ENCODE peak calls at places on chromosome 3, in seven cellular contexts. N is left ventricle myocardium inferior, C is GM23338, U is right lobe of liver, O is psoas muscle, F is body of pancreas, E is breast epithelium. K is an unnamed sample. For H3K36me3, the result is how much of the 10 kb centered on the place peaks cover.

GRCh38 chr3:9793161-9793781 is 389 bp downstream of the ARPC4 start:
- DNase-seq in E (no peak), C (peak), O (peak), N (no peak), U (no peak), F (no peak), K (no peak)

GRCh38 chr3:118267588-118267987 is 767.1 kb downstream of the IGSF11 start:
- DNase-seq in F (no peak), C (no peak), U (no peak), O (no peak), N (no peak), E (no peak), K (no peak)

GRCh38 chr3:71063768-71064287 is 519.7 kb downstream of the FOXP1 start:
- DNase-seq in C (peak), E (no peak), F (peak), O (peak), N (peak), U (peak), K (peak)

GRCh38 chr3:39147711-39148115 is 5.7 kb downstream of the CSRNP1 start:
- DNase-seq in N (no peak), C (peak), F (peak), U (no peak), O (peak), E (no peak), K (peak)

GRCh38 chr3:56783644-56784451 is 17.9 kb downstream of the ARHGEF3 start:
- DNase-seq in U (no peak), C (no peak), O (no peak), E (no peak), F (peak), N (no peak), K (no peak)

GRCh38 chr3:111621535-111621934 is 26.4 kb upstream of the ZBED2 start:
- DNase-seq in C (peak), E (no peak), N (no peak), O (no peak), F (no peak), U (no peak), K (peak)

GRCh38 chr3:138038725-138039462 is 28.9 kb downstream of the CLDN18 start:
- DNase-seq in F (no peak), O (no peak), U (no peak), C (peak), N (no peak), E (no peak), K (no peak)

GRCh38 chr3:147191795-147192385 is 214.5 kb downstream of the ZIC4 start:
- DNase-seq in U (no peak), N (no peak), O (no peak), F (peak), C (peak), E (no peak), K (peak)

GRCh38 chr3:70053293-70053692 is 53.8 kb downstream of the SAMMSON start:
- DNase-seq in U (no peak), O (no peak), E (no peak), N (no peak), F (no peak), C (no peak), K (no peak)

GRCh38 chr3:43689766-43690399 is 855 bp upstream of the ABHD5 start:
- DNase-seq in U (no peak), C (no peak), E (no peak), N (no peak), F (no peak), O (no peak), K (no peak)

GRCh38 chr3:185651971-185652370 is 65.9 kb downstream of the SENP2 start:
- DNase-seq in F (no peak), N (no peak), C (no peak), O (no peak), E (no peak), U (no peak), K (no peak)

GRCh38 chr3:45817788-45818523 is 21.6 kb upstream of the SLC6A20 start:
- DNase-seq in N (no peak), C (no peak), U (no peak), E (no peak), F (peak), O (peak), K (no peak)

GRCh38 chr3:8741581-8742355 is 8.2 kb downstream of the CAV3 start:
- DNase-seq in O (peak), F (no peak), C (peak), N (no peak), U (no peak), E (no peak), K (peak)

GRCh38 chr3:141326123-141326522 is 42.2 kb upstream of the ZBTB38 start:
- DNase-seq in N (no peak), F (no peak), U (no peak), C (no peak), O (no peak), E (no peak), K (no peak)

GRCh38 chr3:147420361-147421183 is 11.4 kb downstream of the ZIC1 start:
- DNase-seq in F (no peak), C (no peak), U (no peak), O (no peak), E (no peak), N (no peak), K (no peak)

GRCh38 chr3:128709506-128710210 is 16.3 kb upstream of the RAB7A start:
- DNase-seq in U (no peak), O (no peak), C (peak), F (no peak), N (no peak), E (no peak), K (no peak)

GRCh38 chr3:51371943-51372557 is 13.0 kb upstream of the MANF start:
- DNase-seq in E (no peak), N (no peak), U (no peak), C (peak), O (no peak), F (peak), K (peak)

GRCh38 chr3:180142041-180142440 is 105.3 kb upstream of the PEX5L start:
- DNase-seq in E (no peak), N (no peak), F (no peak), O (no peak), U (no peak), C (no peak), K (no peak)

GRCh38 chr3:23108651-23109050 is 94.5 kb upstream of the UBE2E2 start:
- DNase-seq in E (no peak), U (no peak), F (no peak), O (no peak), N (no peak), C (no peak), K (no peak)

GRCh38 chr3:138949445-138950005 is 2.5 kb downstream of the FOXL2NB start:
- DNase-seq in U (no peak), O (no peak), F (no peak), N (no peak), C (no peak), E (no peak), K (no peak)

GRCh38 chr3:5687230-5687629 is 499.7 kb downstream of the EDEM1 start:
- DNase-seq in U (no peak), O (no peak), F (no peak), N (no peak), E (no peak), C (no peak), K (no peak)

GRCh38 chr3:129064969-129065726 is 4.6 kb downstream of the GP9 start:
- DNase-seq in C (no peak), N (no peak), F (no peak), O (no peak), U (no peak), E (no peak), K (no peak)

GRCh38 chr3:128095222-128095703 is 28.3 kb downstream of the RUVBL1 start:
- DNase-seq in F (peak), O (peak), E (peak), N (peak), C (peak), U (peak), K (peak)

GRCh38 chr3:59143447-59143846 is 93.6 kb upstream of the CFAP20DC start:
- DNase-seq in E (no peak), F (no peak), O (no peak), N (no peak), U (no peak), C (peak), K (no peak)

GRCh38 chr3:132974086-132974485 is 64.1 kb upstream of the TMEM108 start:
- DNase-seq in O (no peak), N (no peak), C (no peak), F (no peak), U (no peak), E (no peak), K (no peak)

GRCh38 chr3:186844908-186845307 is 2.4 kb downstream of the ADIPOQ start:
- DNase-seq in E (no peak), N (no peak), C (no peak), U (no peak), F (no peak), O (no peak), K (no peak)

GRCh38 chr3:133301194-133301593 is 98.7 kb upstream of the BFSP2 start:
- DNase-seq in N (no peak), E (no peak), C (no peak), U (no peak), O (no peak), F (no peak), K (no peak)

GRCh38 chr3:151644005-151644685 is 89.6 kb upstream of the AADACL2 start:
- DNase-seq in N (no peak), E (no peak), O (no peak), C (no peak), U (no peak), F (no peak), K (no peak)

GRCh38 chr3:50251220-50251619 is 15.2 kb downstream of the GNAI2 start:
- DNase-seq in E (no peak), C (no peak), F (no peak), N (no peak), U (no peak), O (no peak), K (no peak)

GRCh38 chr3:18544135-18544534 is 119.0 kb upstream of the SATB1 start:
- DNase-seq in C (no peak), O (no peak), N (no peak), F (peak), E (no peak), U (no peak), K (no peak)

GRCh38 chr3:11005686-11006256 is 13.2 kb downstream of the SLC6A1 start:
- DNase-seq in C (no peak), U (no peak), O (no peak), F (no peak), E (no peak), N (no peak), K (no peak)

GRCh38 chr3:151227438-151228290 is 24.6 kb upstream of the GPR171 start:
- DNase-seq in E (peak), O (peak), U (peak), N (peak), F (peak), C (peak), K (peak)

GRCh38 chr3:78765671-78766485 is 1001.9 kb downstream of the ROBO1 start:
- DNase-seq in N (no peak), F (no peak), E (no peak), O (no peak), C (no peak), U (no peak), K (no peak)

GRCh38 chr3:107681385-107681784 is 158.6 kb downstream of the BBX start:
- DNase-seq in O (no peak), C (no peak), F (no peak), U (no peak), N (no peak), E (no peak), K (no peak)
- TF ChIP-seq CTCF in O (no peak), C (no peak), F (no peak), U (no peak), N (no peak), E (no peak), K (no peak)

GRCh38 chr3:19959505-19959904 is 12.6 kb downstream of the RAB5A start:
- DNase-seq in E (no peak), O (no peak), F (no peak), N (no peak), U (no peak), C (no peak), K (no peak)
- H3K36me3 ChIP-seq in E (under half), O (under half), F (under half), N (under half), U (under half), C (under half), K (under half)

GRCh38 chr3:197963019-197963637 is 3.1 kb downstream of the LMLN start:
- DNase-seq in N (no peak), C (no peak), E (no peak), F (no peak), U (no peak), O (no peak), K (no peak)

GRCh38 chr3:197960694-197961581 is 921 bp downstream of the LMLN start:
- DNase-seq in E (no peak), U (peak), F (no peak), N (no peak), O (no peak), C (no peak), K (no peak)

GRCh38 chr3:197959891-197960693 is at the start of gene LMLN:
- DNase-seq in N (peak), C (peak), U (peak), O (peak), E (peak), F (peak), K (peak)

GRCh38 chr3:197959500-197959890 is 522 bp upstream of the LMLN start:
- DNase-seq in N (no peak), C (no peak), O (no peak), F (no peak), U (no peak), E (no peak), K (no peak)

DNA sequence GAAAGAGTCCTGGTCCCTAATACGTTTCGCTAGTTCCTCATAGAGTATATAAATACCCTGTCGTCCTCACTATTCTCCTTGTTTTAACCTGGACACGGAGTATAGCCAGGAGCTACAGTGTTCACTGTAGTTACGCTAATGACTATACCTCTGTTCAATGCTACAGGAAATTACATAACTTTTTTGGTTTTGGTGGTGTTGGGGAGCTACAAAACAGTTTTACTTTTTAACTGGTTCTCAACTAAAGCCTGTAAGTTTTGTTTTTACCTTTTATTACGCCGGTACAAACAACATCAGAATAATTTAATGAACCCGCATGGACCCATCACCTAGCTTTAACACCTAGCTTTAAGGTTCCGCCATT is 1.5 kb downstream of the LMLN start:
- DNase-seq in C (no peak), U (no peak), N (no peak), O (no peak), F (no peak), E (no peak), K (no peak)
- H3K4me3 ChIP-seq in C (peak), U (no peak), N (no peak), O (no peak), F (no peak), E (peak), K (no peak)

DNA sequence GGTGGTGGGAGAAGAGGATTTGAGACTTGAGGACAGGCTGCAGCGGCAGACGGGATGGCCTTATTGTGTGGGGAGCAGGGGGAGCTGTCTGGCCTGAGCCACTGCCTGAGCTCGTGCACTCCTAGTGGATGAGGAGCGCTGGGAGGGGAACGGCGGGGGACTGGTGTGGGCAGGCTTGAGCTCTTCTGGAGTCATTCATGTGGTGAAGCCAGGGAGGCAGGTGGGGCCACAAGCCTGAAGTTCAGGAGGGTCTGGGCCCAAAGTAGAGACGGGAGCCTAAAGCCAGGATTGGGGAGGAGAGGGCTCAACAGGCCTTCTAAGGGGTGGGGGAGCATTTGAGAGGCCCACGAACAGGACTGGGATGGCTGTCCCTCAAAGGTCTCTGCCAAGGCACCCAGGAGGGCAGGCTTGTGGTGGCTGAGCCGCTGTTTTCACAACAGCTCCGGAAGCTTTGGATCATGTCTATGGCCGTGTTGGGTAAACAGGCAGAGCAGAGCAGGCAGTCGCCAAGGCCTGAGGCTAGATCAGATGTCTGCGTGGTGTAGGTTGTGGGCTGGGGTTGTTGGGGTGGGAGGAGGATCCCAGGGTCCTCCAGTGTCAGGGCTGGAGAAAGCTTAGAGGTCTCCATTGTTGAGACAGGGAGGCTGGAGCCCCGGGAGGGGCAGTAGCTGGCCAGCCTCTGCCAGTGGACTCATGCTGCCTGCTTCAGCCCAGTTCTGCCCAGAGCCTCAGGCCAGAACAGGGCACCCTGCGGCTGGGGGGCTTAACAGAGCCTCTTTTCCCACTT is 8.2 kb downstream of the PRKCD start:
- DNase-seq in F (no peak), C (peak), N (no peak), O (no peak), E (peak), U (no peak), K (peak)
- TF ChIP-seq CTCF in F (no peak), C (no peak), N (no peak), O (no peak), E (no peak), U (no peak), K (peak)

GRCh38 chr3:14152233-14152962 is 26.0 kb downstream of the XPC start:
- DNase-seq in O (no peak), U (no peak), F (no peak), N (no peak), C (peak), E (no peak), K (peak)
- H3K36me3 ChIP-seq in O (half or more), U (half or more), F (under half), N (half or more), C (under half), E (under half), K (under half)

GRCh38 chr3:72890166-72890925 is 2.5 kb downstream of the GXYLT2 start:
- DNase-seq in E (no peak), C (no peak), N (no peak), U (no peak), F (no peak), O (no peak), K (no peak)

GRCh38 chr3:72889310-72890165 is 1.7 kb downstream of the GXYLT2 start:
- DNase-seq in C (no peak), U (no peak), F (no peak), O (no peak), N (no peak), E (no peak), K (no peak)

GRCh38 chr3:72888546-72889309 is 882 bp downstream of the GXYLT2 start:
- DNase-seq in C (peak), E (no peak), U (no peak), O (no peak), F (no peak), N (no peak), K (peak)

GRCh38 chr3:72887723-72888545 is at the start of gene GXYLT2:
- DNase-seq in E (no peak), N (peak), F (peak), O (peak), C (peak), U (peak), K (peak)

GRCh38 chr3:72887378-72887722 is 496 bp upstream of the GXYLT2 start:
- DNase-seq in E (no peak), U (no peak), N (no peak), O (no peak), F (no peak), C (no peak), K (no peak)
- H3K4me3 ChIP-seq in E (peak), U (peak), N (peak), O (peak), F (no peak), C (peak), K (peak)

GRCh38 chr3:66500575-66501482 is at the start of gene LRIG1:
- DNase-seq in E (peak), F (peak), N (peak), C (peak), O (peak), U (peak), K (peak)
- TF ChIP-seq CTCF in E (peak), F (peak), N (peak), C (no peak), O (peak), U (peak), K (peak)

DNA sequence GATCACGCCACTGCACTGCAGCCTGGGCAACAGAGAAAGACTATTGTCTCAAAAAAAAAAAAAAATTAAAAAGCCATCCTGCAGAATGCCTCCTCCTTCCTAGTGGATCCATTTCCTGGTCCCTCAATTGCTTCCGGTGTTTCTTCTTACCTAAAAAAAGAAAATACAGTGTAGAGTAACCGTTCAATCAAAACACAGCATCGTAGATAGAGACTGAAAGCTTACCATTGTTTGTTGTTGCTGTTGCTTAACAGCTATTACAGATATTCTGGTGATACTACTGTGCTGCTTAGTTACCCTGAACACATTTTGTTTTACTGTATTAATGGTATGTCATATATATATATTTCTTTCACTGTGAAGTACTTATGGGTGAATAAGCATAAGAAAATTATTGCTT is 105.5 kb upstream of the LRRFIP2 start:
- DNase-seq in O (no peak), C (no peak), E (no peak), N (no peak), U (no peak), F (no peak), K (no peak)
- H3K36me3 ChIP-seq in O (half or more), C (under half), E (under half), N (half or more), U (under half), F (under half), K (under half)

DNA sequence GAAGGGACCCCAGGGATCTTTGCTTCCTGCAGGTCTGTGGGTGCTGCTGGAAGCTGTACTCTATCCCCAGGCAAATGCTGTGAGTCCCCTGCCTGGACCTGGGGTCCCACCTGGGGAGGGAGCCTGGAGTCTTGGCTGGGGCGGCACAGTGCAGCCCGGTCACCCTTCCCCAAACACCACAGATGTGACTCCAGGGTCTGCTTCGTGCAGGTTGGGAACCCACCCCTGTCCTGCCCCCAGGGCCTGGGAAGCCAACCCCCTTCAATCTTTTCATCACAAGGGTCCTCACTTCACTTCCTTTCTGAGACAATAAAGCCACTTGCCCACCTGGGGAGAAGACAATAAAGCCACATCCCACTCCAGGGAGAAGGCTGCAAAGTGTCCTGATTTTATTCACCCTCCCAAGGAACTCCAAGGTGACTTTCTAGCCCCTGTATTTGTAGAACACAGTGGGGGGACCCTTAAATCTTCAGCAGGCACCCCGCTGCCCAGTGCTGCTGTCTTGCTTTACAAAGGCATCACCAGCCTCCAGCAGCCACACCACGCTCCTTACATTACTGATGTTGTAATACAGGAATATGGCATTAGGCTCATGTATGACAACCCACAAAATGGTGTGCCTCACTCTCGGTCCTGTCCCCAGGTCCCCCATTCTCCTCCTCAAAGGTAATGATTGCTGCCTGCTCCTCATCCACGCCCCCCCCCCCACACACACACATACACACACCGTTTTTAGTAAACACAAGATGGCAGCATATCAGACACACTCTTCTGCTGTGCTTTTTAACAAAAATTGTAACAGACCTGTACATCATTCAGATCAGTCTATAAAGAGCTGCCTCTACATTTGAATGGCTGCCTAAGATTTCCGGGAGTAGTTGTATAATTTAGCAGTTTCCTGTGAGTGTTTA is 9.9 kb downstream of the C3orf22 start:
- DNase-seq in C (no peak), E (peak), O (peak), N (no peak), U (peak), F (no peak), K (peak)
- H3K4me3 ChIP-seq in C (peak), E (no peak), O (no peak), N (no peak), U (no peak), F (no peak), K (no peak)

K was measured in WERI-Rb-1.